ENCODE peak calls at places on chromosomes 1 and 21, in eight cellular contexts. D is A549; G is hepatocyte; J is PC-3; C is colonic mucosa; Z is CD8-positive, alpha-beta T cell; T is CD4-positive, CD25-positive, alpha-beta regulatory T cell; K is IMR-90. S is an unnamed sample. For H3K9me3, the result is how much of the 10 kb centered on the place peaks cover.

GRCh38 chr1:17232759-17233661 is 15.9 kb upstream of the PADI3 start:
- DNase-seq in D (peak), G (peak), J (peak), C (peak), Z (no peak), T (no peak), K (peak), S (no peak)

GRCh38 chr1:75345538-75346292 is 211.5 kb downstream of the LHX8 start:
- DNase-seq in D (no peak), G (no peak), J (no peak), C (no peak), Z (no peak), T (no peak), K (no peak), S (no peak)

GRCh38 chr1:240803151-240803550 is 191.2 kb upstream of the GREM2 start:
- DNase-seq in D (peak), G (no peak), J (peak), C (peak), Z (no peak), T (no peak), K (peak), S (no peak)

GRCh38 chr1:223711173-223711572 is 1.2 kb upstream of the CAPN2 start:
- DNase-seq in D (no peak), G (no peak), J (peak), C (peak), Z (no peak), T (no peak), K (peak), S (no peak)

GRCh38 chr1:151816964-151817730 is 11.9 kb upstream of the LINGO4 start:
- DNase-seq in D (no peak), G (no peak), J (no peak), C (no peak), Z (no peak), T (no peak), K (no peak), S (no peak)

GRCh38 chr1:117967472-117967871 is 37.9 kb downstream of the WDR3 start:
- DNase-seq in D (no peak), G (peak), J (peak), C (no peak), Z (no peak), T (no peak), K (peak), S (no peak)

GRCh38 chr21:34345892-34346291 is 17.9 kb upstream of the KCNE2 start:
- DNase-seq in D (no peak), G (no peak), J (no peak), C (no peak), Z (no peak), T (no peak), K (peak), S (no peak)

GRCh38 chr1:169594391-169594790 is 8.1 kb upstream of the F5 start:
- DNase-seq in D (no peak), G (no peak), J (no peak), C (no peak), Z (no peak), T (peak), K (no peak), S (no peak)

GRCh38 chr1:209207701-209208286 is 375.7 kb upstream of the CAMK1G start:
- DNase-seq in D (peak), G (peak), J (peak), C (peak), Z (no peak), T (peak), K (peak), S (no peak)

GRCh38 chr1:171983584-171983983 is 142.3 kb downstream of the DNM3 start:
- DNase-seq in D (no peak), G (peak), J (peak), C (no peak), Z (no peak), T (peak), K (peak), S (no peak)

GRCh38 chr1:204651843-204652421 is 33.6 kb downstream of the LRRN2 start:
- DNase-seq in D (no peak), G (no peak), J (no peak), C (peak), Z (no peak), T (no peak), K (no peak), S (no peak)

GRCh38 chr1:202268817-202269216 is 72.9 kb downstream of the UBE2T start:
- DNase-seq in D (no peak), G (no peak), J (no peak), C (no peak), Z (no peak), T (no peak), K (no peak), S (no peak)

GRCh38 chr1:160058087-160058486 is 11.9 kb downstream of the KCNJ10 start:
- DNase-seq in D (no peak), G (no peak), J (peak), C (no peak), Z (no peak), T (no peak), K (no peak), S (no peak)

GRCh38 chr1:207672525-207673130 is 27.7 kb downstream of the CR1L start:
- DNase-seq in D (peak), G (peak), J (peak), C (peak), Z (no peak), T (peak), K (peak), S (no peak)

GRCh38 chr1:246978785-246979184 is 29.1 kb downstream of the ZNF695 start:
- DNase-seq in D (no peak), G (no peak), J (no peak), C (no peak), Z (no peak), T (no peak), K (no peak), S (no peak)
- H3K9me3 ChIP-seq in D (half or more), G (under half), J (half or more), C (under half), Z (under half), T (under half), K (under half), S (under half)

DNA sequence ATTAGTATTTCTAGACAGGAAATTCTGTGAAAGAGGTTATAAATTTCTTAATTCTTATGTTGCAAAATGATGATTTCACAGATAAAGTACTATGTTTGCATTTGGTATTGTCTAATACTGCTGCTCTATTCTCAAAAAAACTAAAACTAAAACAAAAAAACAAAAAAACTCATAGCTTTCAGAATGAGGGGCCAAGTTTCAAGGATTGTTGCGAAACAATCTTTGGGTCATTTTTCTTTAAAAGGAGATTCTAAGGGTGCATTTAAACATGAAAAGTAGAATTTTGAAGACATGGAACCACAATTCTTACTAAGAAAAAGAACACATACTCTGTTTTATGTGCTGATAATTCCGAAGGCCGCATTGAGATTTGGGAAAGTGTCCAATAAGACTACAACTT is 645.1 kb downstream of the ADGRL2 start:
- DNase-seq in D (no peak), G (no peak), J (no peak), C (no peak), Z (no peak), T (no peak), K (no peak), S (no peak)
- H3K9me3 ChIP-seq in D (under half), G (under half), J (under half), C (under half), Z (under half), T (under half), K (under half), S (under half)

DNA sequence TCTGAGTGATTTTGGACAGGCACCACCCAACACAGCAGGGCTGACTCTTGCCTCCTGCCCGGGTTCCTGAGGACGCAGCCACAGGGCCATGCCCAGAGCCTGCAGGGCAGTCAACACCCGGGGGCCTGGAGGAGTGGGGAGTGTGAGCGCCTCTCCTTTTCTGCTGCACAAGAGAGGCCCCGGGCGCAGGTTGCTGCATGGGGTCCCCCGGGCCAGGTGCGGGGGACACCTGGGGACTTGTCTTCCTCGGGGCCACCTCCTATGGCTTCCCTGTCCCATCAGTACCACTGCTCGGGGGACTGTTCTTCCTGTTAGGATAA is 6.9 kb upstream of the TTC34 start:
- DNase-seq in D (no peak), G (no peak), J (no peak), C (no peak), Z (no peak), T (no peak), K (no peak), S (no peak)
- H3K9me3 ChIP-seq in D (under half), G (under half), J (under half), C (under half), Z (under half), T (under half), K (half or more), S (under half)

GRCh38 chr21:30233636-30234035 is 17.7 kb upstream of the CLDN8 start:
- DNase-seq in D (no peak), G (no peak), J (no peak), C (no peak), Z (no peak), T (no peak), K (no peak), S (no peak)
- H3K9me3 ChIP-seq in D (under half), G (under half), J (under half), C (under half), Z (under half), T (under half), K (under half), S (under half)

GRCh38 chr21:9737871-9738520 is 783.4 kb upstream of the TPTE start:
- DNase-seq in D (no peak), G (no peak), J (peak), C (no peak), Z (no peak), T (no peak), K (no peak), S (no peak)
- H3K9me3 ChIP-seq in D (under half), G (under half), J (half or more), C (under half), Z (under half), T (half or more), K (under half), S (under half)

DNA sequence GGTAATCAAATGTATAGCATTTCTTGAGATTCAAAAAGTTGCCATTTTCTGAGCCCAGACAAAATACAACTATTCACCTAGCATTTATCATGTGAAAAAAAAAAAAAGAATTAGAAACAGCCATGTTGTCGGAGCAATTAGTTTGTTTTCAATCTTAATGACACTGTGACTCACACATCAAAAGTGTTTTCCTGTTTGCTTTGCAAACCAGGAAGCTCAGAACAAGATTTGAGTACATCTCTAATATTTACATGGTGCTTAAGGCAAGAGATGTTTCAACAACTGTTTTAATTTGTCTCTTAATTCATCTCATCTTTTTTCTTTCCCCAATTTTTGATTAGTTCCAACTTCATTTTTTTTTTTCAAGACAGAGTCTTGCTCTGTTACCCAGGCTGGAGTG is 62.5 kb upstream of the CAPZB start:
- DNase-seq in D (no peak), G (no peak), J (peak), C (no peak), Z (no peak), T (no peak), K (no peak), S (no peak)
- H3K9me3 ChIP-seq in D (under half), G (under half), J (under half), C (under half), Z (under half), T (under half), K (under half), S (under half)

S was measured in T-helper 17 cell.